ENCODE peak calls at places on chromosomes 13 and 19, in nine cellular contexts. One of them, this sample, is unnamed.
A peak's percentile ranks its signal among the peaks of the same experiment; 100 is the strongest.

GRCh38 chr19:44025217-44025936 is at the start of gene ZNF222:
- DNase-seq in activated T-helper 1 cell treated with anti-CD3 and anti-CD28 coated beads, Interleukin-2, amount 50 U/mL, for 16 hours: peak; percentile 52
- DNase-seq in EL: peak; percentile 91
- DNase-seq in fibroblast of lung: peak; percentile 93
- DNase-seq in GM12864: peak; percentile 77
- DNase-seq in NAMALWA: no peak
- DNase-seq in COR-L47: peak; percentile 46
- DNase-seq in fibroblast of gingiva: peak; percentile 85
- DNase-seq in foreskin melanocyte: peak; percentile 81
- DNase-seq in this sample: peak; percentile 67

GRCh38 chr19:29562299-29563297 is 36.8 kb downstream of the VSTM2B start:
- DNase-seq in GM12864: no peak
- DNase-seq in foreskin melanocyte: no peak
- DNase-seq in activated T-helper 1 cell treated with anti-CD3 and anti-CD28 coated beads, Interleukin-2, amount 50 U/mL, for 16 hours: no peak
- DNase-seq in fibroblast of gingiva: no peak
- DNase-seq in COR-L47: no peak
- DNase-seq in fibroblast of lung: no peak
- DNase-seq in EL: no peak
- DNase-seq in NAMALWA: no peak
- DNase-seq in this sample: no peak

GRCh38 chr19:12270854-12271253 is 23.8 kb downstream of the ZNF44 start:
- DNase-seq in activated T-helper 1 cell treated with anti-CD3 and anti-CD28 coated beads, Interleukin-2, amount 50 U/mL, for 16 hours: no peak
- DNase-seq in fibroblast of gingiva: no peak
- DNase-seq in NAMALWA: no peak
- DNase-seq in COR-L47: no peak
- DNase-seq in foreskin melanocyte: no peak
- DNase-seq in GM12864: no peak
- DNase-seq in EL: no peak
- DNase-seq in fibroblast of lung: no peak
- DNase-seq in this sample: no peak

GRCh38 chr13:106471957-106472543 is 63.4 kb downstream of the EFNB2 start:
- DNase-seq in foreskin melanocyte: no peak
- DNase-seq in GM12864: no peak
- DNase-seq in NAMALWA: no peak
- DNase-seq in activated T-helper 1 cell treated with anti-CD3 and anti-CD28 coated beads, Interleukin-2, amount 50 U/mL, for 16 hours: no peak
- DNase-seq in fibroblast of lung: peak; percentile 77
- DNase-seq in EL: peak; percentile 91
- DNase-seq in fibroblast of gingiva: no peak
- DNase-seq in COR-L47: no peak
- DNase-seq in this sample: no peak

GRCh38 chr19:51398096-51398704 is 7.8 kb upstream of the C19orf84 start:
- DNase-seq in foreskin melanocyte: no peak
- DNase-seq in EL: peak; percentile 31
- DNase-seq in GM12864: no peak
- DNase-seq in fibroblast of lung: peak; percentile 29
- DNase-seq in fibroblast of gingiva: peak; percentile 27
- DNase-seq in activated T-helper 1 cell treated with anti-CD3 and anti-CD28 coated beads, Interleukin-2, amount 50 U/mL, for 16 hours: no peak
- DNase-seq in NAMALWA: peak; percentile 72
- DNase-seq in COR-L47: no peak
- DNase-seq in this sample: no peak

GRCh38 chr19:58355891-58356235 is 2.6 kb upstream of the A1BG start:
- DNase-seq in foreskin melanocyte: no peak
- DNase-seq in NAMALWA: no peak
- DNase-seq in EL: no peak
- DNase-seq in activated T-helper 1 cell treated with anti-CD3 and anti-CD28 coated beads, Interleukin-2, amount 50 U/mL, for 16 hours: no peak
- DNase-seq in fibroblast of lung: no peak
- DNase-seq in fibroblast of gingiva: no peak
- DNase-seq in COR-L47: no peak
- DNase-seq in GM12864: no peak
- DNase-seq in this sample: no peak

GRCh38 chr19:54316746-54317107 is 3.8 kb upstream of the LILRA5 start:
- DNase-seq in GM12864: no peak
- DNase-seq in fibroblast of lung: no peak
- DNase-seq in COR-L47: peak; percentile 10
- DNase-seq in NAMALWA: no peak
- DNase-seq in EL: no peak
- DNase-seq in fibroblast of gingiva: no peak
- DNase-seq in foreskin melanocyte: no peak
- DNase-seq in activated T-helper 1 cell treated with anti-CD3 and anti-CD28 coated beads, Interleukin-2, amount 50 U/mL, for 16 hours: no peak
- DNase-seq in this sample: no peak

GRCh38 chr13:111005808-111006494 is 91.1 kb upstream of the ANKRD10 start:
- DNase-seq in fibroblast of gingiva: peak; percentile 30
- DNase-seq in activated T-helper 1 cell treated with anti-CD3 and anti-CD28 coated beads, Interleukin-2, amount 50 U/mL, for 16 hours: no peak
- DNase-seq in COR-L47: peak; percentile 28
- DNase-seq in foreskin melanocyte: no peak
- DNase-seq in EL: peak; percentile 28
- DNase-seq in GM12864: no peak
- DNase-seq in fibroblast of lung: peak; percentile 83
- DNase-seq in NAMALWA: no peak
- DNase-seq in this sample: peak; percentile 44

GRCh38 chr19:16386619-16387240 is 62.1 kb downstream of the KLF2 start:
- DNase-seq in EL: peak; percentile 53
- DNase-seq in activated T-helper 1 cell treated with anti-CD3 and anti-CD28 coated beads, Interleukin-2, amount 50 U/mL, for 16 hours: no peak
- DNase-seq in fibroblast of lung: peak; percentile 63
- DNase-seq in GM12864: peak; percentile 45
- DNase-seq in NAMALWA: peak; percentile 79
- DNase-seq in COR-L47: peak; percentile 46
- DNase-seq in foreskin melanocyte: peak; percentile 34
- DNase-seq in fibroblast of gingiva: peak; percentile 49
- DNase-seq in this sample: no peak

GRCh38 chr13:48159436-48160225 is 64.7 kb upstream of the MED4 start:
- DNase-seq in EL: peak; percentile 30
- DNase-seq in fibroblast of gingiva: no peak
- DNase-seq in GM12864: no peak
- DNase-seq in COR-L47: no peak
- DNase-seq in NAMALWA: no peak
- DNase-seq in fibroblast of lung: no peak
- DNase-seq in foreskin melanocyte: no peak
- DNase-seq in activated T-helper 1 cell treated with anti-CD3 and anti-CD28 coated beads, Interleukin-2, amount 50 U/mL, for 16 hours: no peak
- DNase-seq in this sample: no peak

GRCh38 chr13:53137777-53138176 is 109.2 kb downstream of the OLFM4 start:
- DNase-seq in fibroblast of gingiva: peak; percentile 49
- DNase-seq in foreskin melanocyte: no peak
- DNase-seq in GM12864: no peak
- DNase-seq in NAMALWA: no peak
- DNase-seq in fibroblast of lung: peak; percentile 81
- DNase-seq in COR-L47: peak; percentile 11
- DNase-seq in activated T-helper 1 cell treated with anti-CD3 and anti-CD28 coated beads, Interleukin-2, amount 50 U/mL, for 16 hours: no peak
- DNase-seq in EL: peak; percentile 90
- DNase-seq in this sample: peak; percentile 28

GRCh38 chr19:13817615-13818371 is 22.6 kb downstream of the ZSWIM4 start:
- DNase-seq in NAMALWA: no peak
- DNase-seq in COR-L47: peak; percentile 98
- DNase-seq in activated T-helper 1 cell treated with anti-CD3 and anti-CD28 coated beads, Interleukin-2, amount 50 U/mL, for 16 hours: no peak
- DNase-seq in fibroblast of lung: no peak
- DNase-seq in GM12864: no peak
- DNase-seq in foreskin melanocyte: no peak
- DNase-seq in fibroblast of gingiva: no peak
- DNase-seq in EL: no peak
- DNase-seq in this sample: no peak

GRCh38 chr19:38877781-38878574 is at the start of gene RINL:
- DNase-seq in NAMALWA: peak; percentile 73
- DNase-seq in GM12864: peak; percentile 49
- DNase-seq in activated T-helper 1 cell treated with anti-CD3 and anti-CD28 coated beads, Interleukin-2, amount 50 U/mL, for 16 hours: peak; percentile 47
- DNase-seq in COR-L47: peak; percentile 98
- DNase-seq in fibroblast of gingiva: no peak
- DNase-seq in foreskin melanocyte: no peak
- DNase-seq in EL: no peak
- DNase-seq in fibroblast of lung: no peak
- DNase-seq in this sample: no peak

GRCh38 chr19:50449236-50449899 is 16.7 kb downstream of the MYBPC2 start:
- DNase-seq in foreskin melanocyte: no peak
- DNase-seq in COR-L47: no peak
- DNase-seq in GM12864: no peak
- DNase-seq in NAMALWA: no peak
- DNase-seq in activated T-helper 1 cell treated with anti-CD3 and anti-CD28 coated beads, Interleukin-2, amount 50 U/mL, for 16 hours: no peak
- DNase-seq in fibroblast of gingiva: no peak
- DNase-seq in EL: peak; percentile 38
- DNase-seq in fibroblast of lung: no peak
- DNase-seq in this sample: peak; percentile 67

GRCh38 chr13:95784891-95785290 is 108.0 kb downstream of the DNAJC3 start:
- DNase-seq in GM12864: no peak
- DNase-seq in fibroblast of gingiva: no peak
- DNase-seq in NAMALWA: no peak
- DNase-seq in EL: peak; percentile 37
- DNase-seq in COR-L47: no peak
- DNase-seq in activated T-helper 1 cell treated with anti-CD3 and anti-CD28 coated beads, Interleukin-2, amount 50 U/mL, for 16 hours: no peak
- DNase-seq in foreskin melanocyte: peak; percentile 10
- DNase-seq in fibroblast of lung: peak; percentile 54
- DNase-seq in this sample: no peak

GRCh38 chr13:37144661-37145060 is 39.2 kb upstream of the CSNK1A1L start:
- DNase-seq in GM12864: no peak
- DNase-seq in NAMALWA: no peak
- DNase-seq in COR-L47: no peak
- DNase-seq in foreskin melanocyte: no peak
- DNase-seq in EL: no peak
- DNase-seq in activated T-helper 1 cell treated with anti-CD3 and anti-CD28 coated beads, Interleukin-2, amount 50 U/mL, for 16 hours: no peak
- DNase-seq in fibroblast of gingiva: no peak
- DNase-seq in fibroblast of lung: peak; percentile 39
- DNase-seq in this sample: no peak

GRCh38 chr13:112068531-112069062 is 1.6 kb downstream of the SOX1 start:
- DNase-seq in activated T-helper 1 cell treated with anti-CD3 and anti-CD28 coated beads, Interleukin-2, amount 50 U/mL, for 16 hours: no peak
- DNase-seq in GM12864: no peak
- DNase-seq in fibroblast of lung: no peak
- DNase-seq in COR-L47: peak; percentile 36
- DNase-seq in NAMALWA: no peak
- DNase-seq in foreskin melanocyte: no peak
- DNase-seq in EL: no peak
- DNase-seq in fibroblast of gingiva: no peak
- DNase-seq in this sample: no peak

GRCh38 chr19:18089726-18090125 is 3.0 kb upstream of the IL12RB1 start:
- DNase-seq in fibroblast of lung: no peak
- DNase-seq in activated T-helper 1 cell treated with anti-CD3 and anti-CD28 coated beads, Interleukin-2, amount 50 U/mL, for 16 hours: no peak
- DNase-seq in NAMALWA: peak; percentile 26
- DNase-seq in GM12864: no peak
- DNase-seq in COR-L47: no peak
- DNase-seq in fibroblast of gingiva: no peak
- DNase-seq in foreskin melanocyte: no peak
- DNase-seq in EL: no peak
- DNase-seq in this sample: no peak

GRCh38 chr13:100773429-100773828 is 98.8 kb upstream of the TMTC4 start:
- DNase-seq in foreskin melanocyte: no peak
- DNase-seq in NAMALWA: no peak
- DNase-seq in activated T-helper 1 cell treated with anti-CD3 and anti-CD28 coated beads, Interleukin-2, amount 50 U/mL, for 16 hours: no peak
- DNase-seq in fibroblast of lung: no peak
- DNase-seq in fibroblast of gingiva: no peak
- DNase-seq in GM12864: no peak
- DNase-seq in COR-L47: no peak
- DNase-seq in EL: no peak
- DNase-seq in this sample: no peak

GRCh38 chr13:80341771-80342271 is 895 bp upstream of the SPRY2 start:
- DNase-seq in EL: peak; percentile 48
- DNase-seq in activated T-helper 1 cell treated with anti-CD3 and anti-CD28 coated beads, Interleukin-2, amount 50 U/mL, for 16 hours: no peak
- DNase-seq in COR-L47: peak; percentile 8
- DNase-seq in fibroblast of lung: peak; percentile 62
- DNase-seq in fibroblast of gingiva: peak; percentile 19
- DNase-seq in GM12864: no peak
- DNase-seq in NAMALWA: no peak
- DNase-seq in foreskin melanocyte: no peak
- DNase-seq in this sample: peak; percentile 55

GRCh38 chr19:7679771-7680605 is 645 bp upstream of the TRAPPC5 start:
- DNase-seq in COR-L47: no peak
- DNase-seq in activated T-helper 1 cell treated with anti-CD3 and anti-CD28 coated beads, Interleukin-2, amount 50 U/mL, for 16 hours: no peak
- DNase-seq in GM12864: no peak
- DNase-seq in fibroblast of lung: no peak
- DNase-seq in NAMALWA: no peak
- DNase-seq in EL: no peak
- DNase-seq in fibroblast of gingiva: no peak
- DNase-seq in foreskin melanocyte: no peak
- DNase-seq in this sample: no peak

GRCh38 chr19:35521124-35521743 is 6.9 kb downstream of the SBSN start:
- DNase-seq in fibroblast of lung: no peak
- DNase-seq in GM12864: no peak
- DNase-seq in EL: no peak
- DNase-seq in fibroblast of gingiva: no peak
- DNase-seq in foreskin melanocyte: peak; percentile 81
- DNase-seq in NAMALWA: no peak
- DNase-seq in COR-L47: no peak
- DNase-seq in activated T-helper 1 cell treated with anti-CD3 and anti-CD28 coated beads, Interleukin-2, amount 50 U/mL, for 16 hours: no peak
- DNase-seq in this sample: no peak

This sample was measured in gastrocnemius medialis.